ENCODE peak calls at places on chromosomes 16 and 17, in five cellular contexts. U is astrocyte, R is HCT116, X is GM23248, P is OCI-LY7. C is an unnamed sample.

GRCh38 chr17:76537578-76538280 is at the start of gene CYGB:
- DNase-seq in U (no peak), R (no peak), X (peak; percentile 32), P (no peak), C (no peak)

GRCh38 chr16:89686520-89687091 is at the start of gene CDK10:
- DNase-seq in U (peak; percentile 67), R (peak; percentile 84), X (peak; percentile 94), P (peak; percentile 87), C (peak; percentile 90)

GRCh38 chr17:67481808-67482207 is 104.7 kb downstream of the PITPNC1 start:
- DNase-seq in U (no peak), R (no peak), X (peak; percentile 81), P (no peak), C (peak; percentile 81)

GRCh38 chr17:55859518-55859917 is 108.7 kb downstream of the PCTP start:
- DNase-seq in U (no peak), R (no peak), X (no peak), P (no peak), C (no peak)

GRCh38 chr16:3645504-3646347 is 8.8 kb upstream of the DNASE1 start:
- DNase-seq in U (peak; percentile 47), R (no peak), X (no peak), P (no peak), C (no peak)

GRCh38 chr17:53571342-53571741 is 251.4 kb upstream of the KIF2B start:
- DNase-seq in U (peak; percentile 0), R (no peak), X (peak; percentile 0), P (no peak), C (no peak)

GRCh38 chr16:28254158-28254557 is 38.2 kb upstream of the SBK1 start:
- DNase-seq in U (no peak), R (no peak), X (no peak), P (no peak), C (no peak)

GRCh38 chr17:17877548-17878358 is 41.0 kb upstream of the SREBF1 start:
- DNase-seq in U (peak; percentile 95), R (no peak), X (peak; percentile 75), P (no peak), C (no peak)

GRCh38 chr17:40307001-40307690 is 1.8 kb upstream of the RARA start:
- DNase-seq in U (peak; percentile 50), R (no peak), X (peak; percentile 89), P (no peak), C (no peak)

GRCh38 chr16:71537643-71538042 is 11.4 kb downstream of the CHST4 start:
- DNase-seq in U (peak; percentile 9), R (peak; percentile 50), X (peak; percentile 65), P (peak; percentile 67), C (peak; percentile 63)

GRCh38 chr17:19303367-19303776 is 59.2 kb downstream of the B9D1 start:
- DNase-seq in U (no peak), R (no peak), X (no peak), P (peak; percentile 35), C (no peak)

GRCh38 chr16:11133344-11133921 is 122.6 kb downstream of the SOCS1 start:
- DNase-seq in U (peak; percentile 97), R (peak; percentile 79), X (peak; percentile 99), P (no peak), C (peak; percentile 91)

GRCh38 chr16:13835935-13836334 is 84.0 kb upstream of the ERCC4 start:
- DNase-seq in U (no peak), R (no peak), X (no peak), P (no peak), C (no peak)

GRCh38 chr17:77604301-77605031 is 354.0 kb upstream of the TNRC6C start:
- DNase-seq in U (no peak), R (no peak), X (no peak), P (no peak), C (no peak)

GRCh38 chr17:6755731-6756184 is at the start of gene XAF1:
- DNase-seq in U (no peak), R (no peak), X (peak; percentile 79), P (peak; percentile 27), C (no peak)

GRCh38 chr17:47332287-47332686 is 8.5 kb downstream of the EFCAB13 start:
- DNase-seq in U (no peak), R (no peak), X (no peak), P (no peak), C (no peak)

GRCh38 chr17:41629826-41630670 is 5.7 kb upstream of the KRT17 start:
- DNase-seq in U (no peak), R (no peak), X (no peak), P (no peak), C (no peak)

GRCh38 chr17:46122486-46122871 is 70.8 kb downstream of the KANSL1 start:
- DNase-seq in U (no peak), R (no peak), X (no peak), P (no peak), C (no peak)

GRCh38 chr17:28491860-28492259 is 14.3 kb upstream of the FOXN1 start:
- DNase-seq in U (no peak), R (no peak), X (no peak), P (no peak), C (no peak)

GRCh38 chr17:74152591-74153455 is 50.7 kb upstream of the RPL38 start:
- DNase-seq in U (no peak), R (no peak), X (peak; percentile 4), P (no peak), C (no peak)

GRCh38 chr17:80100035-80100323 is 1.4 kb upstream of the GAA start:
- DNase-seq in U (no peak), R (no peak), X (no peak), P (no peak), C (no peak)

GRCh38 chr17:1783834-1784611 is 22.2 kb downstream of the SERPINF1 start:
- DNase-seq in U (peak; percentile 77), R (peak; percentile 6), X (peak; percentile 89), P (no peak), C (peak; percentile 30)

GRCh38 chr17:62637809-62638208 is 10.3 kb downstream of the MRC2 start:
- DNase-seq in U (no peak), R (peak; percentile 22), X (no peak), P (no peak), C (no peak)

GRCh38 chr17:37446027-37446426 is 39.3 kb downstream of the TADA2A start:
- DNase-seq in U (peak; percentile 89), R (peak; percentile 84), X (no peak), P (no peak), C (peak; percentile 54)

GRCh38 chr17:6927290-6927844 is 68.5 kb upstream of the ALOX12 start:
- DNase-seq in U (peak; percentile 33), R (no peak), X (peak; percentile 77), P (no peak), C (peak; percentile 49)

GRCh38 chr17:28738680-28739384 is 5.0 kb upstream of the TRAF4 start:
- DNase-seq in U (no peak), R (no peak), X (no peak), P (peak; percentile 88), C (no peak)

GRCh38 chr16:11487289-11487688 is 99.4 kb downstream of the LITAF start:
- DNase-seq in U (no peak), R (no peak), X (no peak), P (no peak), C (no peak)

GRCh38 chr16:59260892-59261291 is 526.8 kb upstream of the GOT2 start:
- DNase-seq in U (no peak), R (no peak), X (no peak), P (no peak), C (no peak)

GRCh38 chr17:40530988-40531971 is 29.9 kb upstream of the TNS4 start:
- DNase-seq in U (no peak), R (no peak), X (no peak), P (peak; percentile 32), C (no peak)

GRCh38 chr17:44095647-44096496 is 25.3 kb downstream of the G6PC3 start:
- DNase-seq in U (peak; percentile 86), R (no peak), X (peak; percentile 94), P (no peak), C (peak; percentile 65)

GRCh38 chr17:69729937-69730336 is 315.4 kb downstream of the MAP2K6 start:
- DNase-seq in U (peak; percentile 66), R (no peak), X (peak; percentile 54), P (no peak), C (peak; percentile 90)

GRCh38 chr16:10494343-10495030 is 85.9 kb downstream of the EMP2 start:
- DNase-seq in U (no peak), R (no peak), X (no peak), P (no peak), C (no peak)

DNA sequence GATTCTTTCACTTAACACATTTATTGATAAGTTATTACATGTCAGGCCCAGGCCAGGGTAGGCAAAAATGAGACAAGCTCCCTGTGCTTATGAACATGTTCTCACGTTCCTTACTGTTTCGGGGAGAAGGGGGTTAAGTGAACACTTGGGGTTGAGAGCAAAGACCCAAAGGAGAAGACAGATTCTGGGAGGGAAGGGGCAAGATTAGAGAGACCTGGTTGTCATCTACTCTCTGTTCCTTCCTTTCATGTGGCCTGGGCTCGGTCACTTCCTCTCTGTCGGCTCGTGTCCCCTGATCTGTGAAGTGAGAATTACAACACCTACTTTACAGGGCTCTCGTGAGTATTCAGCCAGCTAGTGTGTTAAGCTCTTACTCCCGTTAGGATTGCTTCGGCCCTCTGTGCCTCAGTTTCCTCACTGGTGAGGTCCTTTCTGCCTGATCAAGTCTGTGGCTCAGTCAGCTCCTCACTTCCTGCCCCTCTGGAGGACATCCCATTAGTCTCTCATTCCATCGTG is 38.8 kb downstream of the PLCG2 start:
- DNase-seq in U (no peak), R (no peak), X (no peak), P (peak; percentile 88), C (no peak)
- H3K79me2 ChIP-seq in U (no peaks in the 10 kb centered on the region), R (peaks cover 4% of the 10 kb centered on the region), X (no peaks in the 10 kb centered on the region), P (peaks cover 88% of the 10 kb centered on the region), C (no peaks in the 10 kb centered on the region)

GRCh38 chr16:56684926-56685590 is 2.8 kb downstream of the MT1X start:
- DNase-seq in U (no peak), R (no peak), X (no peak), P (no peak), C (no peak)

GRCh38 chr16:56684256-56684925 is 2.1 kb downstream of the MT1X start:
- DNase-seq in U (no peak), R (no peak), X (no peak), P (no peak), C (no peak)

GRCh38 chr16:56681939-56682702 is at the start of gene MT1X:
- DNase-seq in U (peak; percentile 76), R (peak; percentile 81), X (peak; percentile 97), P (peak; percentile 78), C (peak; percentile 89)

GRCh38 chr16:56682703-56683397 is 580 bp downstream of the MT1X start:
- DNase-seq in U (no peak), R (no peak), X (peak; percentile 28), P (peak; percentile 7), C (no peak)

GRCh38 chr16:56683424-56684162 is 1.3 kb downstream of the MT1X start:
- DNase-seq in U (no peak), R (no peak), X (no peak), P (no peak), C (no peak)
- H3K4me3 ChIP-seq in U (peak overlapping the region; percentile 80), R (peak overlapping the region; percentile 81), X (peak overlapping the region; percentile 79), P (no peak overlapping the region), C (peak overlapping the region; percentile 77)

GRCh38 chr17:4588862-4589625 is 4.7 kb downstream of the SMTNL2 start:
- DNase-seq in U (no peak), R (no peak), X (no peak), P (no peak), C (no peak)
- H2AFZ ChIP-seq in U (no peak overlapping the region), R (no peak overlapping the region), X (no peak overlapping the region), P (no peak overlapping the region), C (no peak overlapping the region)

DNA sequence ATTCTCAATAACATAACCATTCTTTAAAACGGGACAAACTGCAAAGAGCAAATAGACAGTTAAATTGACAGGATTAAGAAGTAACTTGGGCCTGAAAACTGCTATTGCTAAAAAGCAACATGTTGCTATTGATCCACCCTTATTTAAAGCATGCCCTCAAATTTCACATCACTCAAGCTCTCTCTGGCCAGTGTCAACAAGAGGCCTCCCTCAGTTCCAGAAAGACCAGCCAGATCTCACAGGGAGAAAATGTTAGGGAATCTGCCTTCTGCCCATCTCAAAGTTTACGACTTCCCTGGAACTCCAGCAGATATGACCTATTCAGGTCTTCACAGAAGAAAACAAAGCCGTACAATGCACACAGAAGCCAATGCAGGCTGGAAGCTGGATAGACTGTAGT is 9.0 kb downstream of the CFAP20 start:
- DNase-seq in U (no peak), R (no peak), X (no peak), P (no peak), C (no peak)
- H3K79me2 ChIP-seq in U (peaks cover 77% of the 10 kb centered on the region), R (peaks cover 89% of the 10 kb centered on the region), X (peaks cover 94% of the 10 kb centered on the region), P (peaks cover 73% of the 10 kb centered on the region), C (peaks cover 76% of the 10 kb centered on the region)